ENCODE peak calls at places on chromosomes 2 and 18, in six cellular contexts. V is adrenal gland, A is endothelial cell of umbilical vein, O is GM12878, U is IMR-90, D is upper lobe of left lung. P is an unnamed sample.

GRCh38 chr18:25420091-25420490 is 68.1 kb upstream of the ZNF521 start:
- DNase-seq in V (no peak), A (no peak), O (no peak), U (no peak), D (no peak), P (no peak)

GRCh38 chr2:160752475-160753330 is 259.1 kb upstream of the RBMS1 start:
- DNase-seq in V (no peak), A (peak), O (no peak), U (peak), D (no peak), P (no peak)

GRCh38 chr2:20183373-20183772 is 41.6 kb downstream of the SDC1 start:
- DNase-seq in V (no peak), A (no peak), O (no peak), U (no peak), D (no peak), P (no peak)

GRCh38 chr2:95402370-95403203 is at the start of gene FAHD2A:
- DNase-seq in V (peak), A (peak), O (peak), U (peak), D (peak), P (peak)

GRCh38 chr2:166125557-166125956 is 2.3 kb downstream of the SCN1A start:
- DNase-seq in V (no peak), A (no peak), O (no peak), U (no peak), D (no peak), P (no peak)

GRCh38 chr18:48550101-48550729 is 11.4 kb downstream of the CTIF start:
- DNase-seq in V (no peak), A (no peak), O (no peak), U (no peak), D (no peak), P (no peak)

GRCh38 chr18:61322265-61322873 is 10.9 kb upstream of the CDH20 start:
- DNase-seq in V (peak), A (peak), O (no peak), U (peak), D (peak), P (no peak)

GRCh38 chr2:128594953-128595677 is 276.4 kb upstream of the HS6ST1 start:
- DNase-seq in V (no peak), A (no peak), O (no peak), U (no peak), D (no peak), P (no peak)

GRCh38 chr2:172052000-172052983 is 33.0 kb upstream of the DLX1 start:
- DNase-seq in V (no peak), A (peak), O (no peak), U (peak), D (no peak), P (no peak)

DNA sequence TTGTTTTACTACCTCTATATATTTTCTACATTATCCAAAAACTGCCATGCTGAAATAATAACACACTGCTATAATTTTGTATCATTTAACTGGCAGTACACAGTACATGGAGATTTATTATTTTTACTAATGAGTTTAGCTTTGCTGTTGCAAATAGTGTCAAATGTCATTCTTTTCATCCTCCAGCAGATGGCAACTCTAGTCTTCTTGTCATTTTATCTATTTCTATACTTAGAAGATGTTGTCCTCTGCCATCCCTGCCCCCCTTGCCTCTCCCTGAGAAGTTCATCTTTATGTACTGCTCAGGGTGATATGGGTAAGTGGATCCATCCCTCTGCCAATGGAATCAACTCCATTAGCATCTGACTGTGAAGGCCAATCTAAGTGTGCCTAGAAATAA is 21.7 kb upstream of the LRRTM1 start:
- DNase-seq in V (no peak), A (no peak), O (peak), U (peak), D (no peak), P (no peak)
- TF ChIP-seq CTCF in V (no peak), A (no peak), O (peak), U (peak), D (no peak), P (no peak)

GRCh38 chr2:98027535-98027934 is 31.8 kb upstream of the TMEM131 start:
- DNase-seq in V (no peak), A (no peak), O (peak), U (no peak), D (no peak), P (peak)
- H3K4me3 ChIP-seq in V (no peak), A (no peak), O (peak), U (no peak), D (no peak), P (peak)

GRCh38 chr2:201419057-201419635 is 32.1 kb downstream of the TRAK2 start:
- DNase-seq in V (peak), A (peak), O (no peak), U (no peak), D (no peak), P (no peak)
- TF ChIP-seq CTCF in V (no peak), A (no peak), O (peak), U (no peak), D (no peak), P (no peak)

GRCh38 chr2:82985572-82986197 is 1473.4 kb downstream of the SUCLG1 start:
- DNase-seq in V (no peak), A (no peak), O (no peak), U (no peak), D (peak), P (no peak)
- H3K4me3 ChIP-seq in V (no peak), A (no peak), O (no peak), U (no peak), D (no peak), P (no peak)

GRCh38 chr2:241063093-241063551 is 39.0 kb downstream of the MTERF4 start:
- DNase-seq in V (peak), A (no peak), O (no peak), U (no peak), D (peak), P (no peak)

GRCh38 chr2:241064802-241065354 is 37.2 kb downstream of the MTERF4 start:
- DNase-seq in V (no peak), A (no peak), O (no peak), U (no peak), D (peak), P (no peak)

GRCh38 chr2:241064008-241064801 is 37.9 kb downstream of the MTERF4 start:
- DNase-seq in V (no peak), A (peak), O (no peak), U (no peak), D (peak), P (no peak)

GRCh38 chr2:241062342-241063092 is 39.6 kb downstream of the MTERF4 start:
- DNase-seq in V (no peak), A (no peak), O (no peak), U (no peak), D (peak), P (no peak)

DNA sequence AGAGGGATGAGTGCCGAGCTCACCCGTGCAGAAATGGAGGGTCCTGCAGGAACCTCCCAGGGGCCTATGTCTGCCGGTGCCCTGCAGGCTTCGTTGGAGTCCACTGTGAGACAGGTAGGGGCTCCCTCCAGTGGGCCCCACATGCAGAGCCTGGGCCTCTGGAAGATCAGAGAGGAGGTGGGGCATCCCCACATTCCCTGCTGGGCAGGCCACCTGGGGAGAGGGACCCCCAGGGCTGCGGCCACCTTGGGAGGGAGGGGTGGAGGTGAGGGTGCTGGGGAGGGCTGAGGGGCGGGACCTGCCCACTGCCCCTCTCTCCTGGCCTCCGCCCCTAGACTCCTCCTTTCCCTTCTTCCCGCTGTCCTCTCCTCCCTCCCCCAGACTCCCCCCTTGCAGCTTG is 38.5 kb downstream of the MTERF4 start:
- DNase-seq in V (no peak), A (no peak), O (no peak), U (no peak), D (no peak), P (no peak)
- TF ChIP-seq CTCF in V (no peak), A (no peak), O (peak), U (no peak), D (no peak), P (no peak)

GRCh38 chr2:223724831-223725230 is 112.6 kb downstream of the AP1S3 start:
- DNase-seq in V (no peak), A (peak), O (no peak), U (peak), D (no peak), P (no peak)
- H3K4me3 ChIP-seq in V (no peak), A (peak), O (no peak), U (no peak), D (no peak), P (no peak)

GRCh38 chr2:150332378-150332777 is 155.1 kb downstream of the RND3 start:
- DNase-seq in V (no peak), A (no peak), O (no peak), U (no peak), D (no peak), P (no peak)
- TF ChIP-seq CTCF in V (no peak), A (no peak), O (no peak), U (no peak), D (no peak), P (no peak)

DNA sequence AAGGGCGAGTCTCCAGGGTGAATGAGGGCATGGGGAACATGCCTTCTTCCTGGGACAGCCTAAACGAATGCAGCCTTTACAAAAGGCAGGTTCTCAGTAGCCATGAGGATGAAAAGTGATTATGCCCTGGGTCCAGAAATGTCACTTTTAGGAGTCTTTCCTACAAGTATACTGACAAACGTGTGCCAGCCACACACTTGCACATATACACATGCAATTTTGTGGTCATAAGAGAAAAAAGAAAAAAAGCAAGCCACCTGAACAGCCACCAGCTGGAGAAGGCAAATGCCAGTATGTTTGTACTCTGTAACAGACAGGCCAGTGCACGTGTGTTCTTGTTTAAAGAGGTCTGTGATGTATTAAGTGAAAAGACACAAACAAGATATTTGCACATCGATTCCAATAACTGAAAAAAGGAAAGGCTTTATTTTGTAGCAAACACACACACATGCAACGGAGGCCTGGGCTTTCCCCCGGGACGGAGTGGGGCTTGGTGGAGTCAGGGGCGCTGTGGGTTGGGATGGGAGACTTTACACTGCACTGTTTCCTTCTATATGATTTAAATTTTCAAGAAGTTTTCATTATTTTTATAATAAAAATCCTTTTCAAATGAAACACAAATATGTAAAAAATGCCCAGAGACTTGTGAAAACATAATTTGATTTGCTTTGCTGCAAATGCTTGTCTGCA is 108.4 kb downstream of the FAM210A start:
- DNase-seq in V (no peak), A (no peak), O (no peak), U (no peak), D (no peak), P (no peak)
- H3K4me3 ChIP-seq in V (no peak), A (no peak), O (no peak), U (no peak), D (no peak), P (no peak)